ENCODE peak calls at places on chromosome 9, in five cellular contexts. U is iris pigment epithelial cell, L is GM13976, D is HS-27A, R is HFFc6. H is an unnamed sample.

GRCh38 chr9:14910178-14910805 is at the start of gene FREM1:
- DNase-seq in U (peak), R (no peak), L (no peak), D (no peak), H (peak)

GRCh38 chr9:4375424-4376195 is 75.7 kb upstream of the GLIS3 start:
- DNase-seq in R (peak), D (no peak), U (peak), L (no peak), H (peak)

GRCh38 chr9:86185872-86186271 is 73.6 kb downstream of the C9orf153 start:
- DNase-seq in R (no peak), U (peak), D (no peak), L (no peak), H (no peak)

GRCh38 chr9:111356567-111357244 is 26.7 kb upstream of the OR2K2 start:
- DNase-seq in D (peak), R (peak), U (peak), L (peak), H (peak)

GRCh38 chr9:107707419-107707837 is 217.9 kb upstream of the KLF4 start:
- DNase-seq in L (no peak), R (peak), U (peak), D (peak), H (peak)

GRCh38 chr9:84136119-84136868 is 155.7 kb downstream of the RMI1 start:
- DNase-seq in D (no peak), U (peak), R (peak), L (no peak), H (peak)

GRCh38 chr9:136762915-136763648 is 1.2 kb downstream of the LCN15 start:
- DNase-seq in D (no peak), L (peak), U (no peak), R (no peak), H (no peak)

GRCh38 chr9:16825364-16825763 is 45.1 kb downstream of the BNC2 start:
- DNase-seq in U (peak), D (no peak), L (no peak), R (peak), H (no peak)

GRCh38 chr9:32502459-32502858 is 23.5 kb downstream of the RIGI start:
- DNase-seq in U (peak), D (no peak), R (peak), L (no peak), H (peak)

GRCh38 chr9:19485193-19485592 is 76.4 kb downstream of the ACER2 start:
- DNase-seq in R (no peak), D (no peak), L (no peak), U (no peak), H (no peak)

GRCh38 chr9:83964973-83965349 is 15.1 kb downstream of the HNRNPK start:
- DNase-seq in D (no peak), R (no peak), L (no peak), U (peak), H (no peak)

GRCh38 chr9:70510157-70510770 is 95.8 kb upstream of the KLF9 start:
- DNase-seq in D (no peak), L (peak), R (no peak), U (no peak), H (no peak)

GRCh38 chr9:33105504-33105903 is 29.0 kb upstream of the SMU1 start:
- DNase-seq in L (no peak), R (no peak), D (no peak), U (no peak), H (no peak)

GRCh38 chr9:113267911-113268563 is 7.3 kb downstream of the CDC26 start:
- DNase-seq in D (no peak), R (no peak), U (no peak), L (no peak), H (no peak)

GRCh38 chr9:128786681-128787582 is at the start of gene TBC1D13:
- DNase-seq in U (peak), L (peak), D (peak), R (peak), H (peak)

GRCh38 chr9:10804486-10804885 is 191.7 kb upstream of the PTPRD start:
- DNase-seq in L (no peak), U (no peak), R (no peak), D (no peak), H (no peak)

GRCh38 chr9:91036826-91037510 is 235.3 kb downstream of the SYK start:
- DNase-seq in D (no peak), U (peak), L (peak), R (peak), H (peak)

GRCh38 chr9:108156270-108156998 is 666.9 kb upstream of the KLF4 start:
- DNase-seq in D (peak), L (no peak), R (no peak), U (peak), H (no peak)

GRCh38 chr9:136133959-136134484 is 15.3 kb upstream of the TMEM250 start:
- DNase-seq in R (no peak), U (no peak), L (no peak), D (no peak), H (no peak)

GRCh38 chr9:124078641-124079040 is 67.1 kb downstream of the LHX2 start:
- DNase-seq in U (peak), D (peak), R (peak), L (no peak), H (peak)

GRCh38 chr9:105392531-105392930 is 55.3 kb upstream of the FSD1L start:
- DNase-seq in U (no peak), R (no peak), D (no peak), L (no peak), H (no peak)

GRCh38 chr9:35847786-35848185 is 18.8 kb downstream of the TMEM8B start:
- DNase-seq in L (no peak), R (no peak), U (no peak), D (no peak), H (no peak)

GRCh38 chr9:136437839-136438547 is 1.7 kb downstream of the INPP5E start:
- DNase-seq in D (no peak), R (no peak), L (no peak), U (no peak), H (no peak)

GRCh38 chr9:105070176-105070575 is 142.2 kb upstream of the ABCA1 start:
- DNase-seq in L (no peak), D (no peak), R (no peak), U (peak), H (peak)

GRCh38 chr9:71819115-71819739 is 50.9 kb upstream of the CEMIP2 start:
- DNase-seq in L (peak), U (peak), R (peak), D (no peak), H (peak)

GRCh38 chr9:137030528-137030927 is 1.4 kb downstream of the FUT7 start:
- DNase-seq in L (no peak), R (no peak), D (no peak), U (no peak), H (no peak)

GRCh38 chr9:93256878-93257807 is 73.2 kb downstream of the WNK2 start:
- DNase-seq in U (no peak), R (no peak), D (no peak), L (no peak), H (no peak)

GRCh38 chr9:1005043-1005667 is 28.7 kb downstream of the DMRT3 start:
- DNase-seq in D (no peak), L (peak), R (peak), U (peak), H (peak)

GRCh38 chr9:33130501-33130900 is 36.6 kb downstream of the B4GALT1 start:
- DNase-seq in R (no peak), U (peak), L (peak), D (no peak), H (no peak)

GRCh38 chr9:89374176-89374575 is 55.9 kb downstream of the SECISBP2 start:
- DNase-seq in D (no peak), L (no peak), R (no peak), U (peak), H (no peak)

GRCh38 chr9:75134495-75134894 is 46.2 kb downstream of the OSTF1 start:
- DNase-seq in R (no peak), D (no peak), U (no peak), L (no peak), H (no peak)

GRCh38 chr9:3825724-3826123 is 299.9 kb upstream of the RFX3 start:
- DNase-seq in L (no peak), R (no peak), U (no peak), D (no peak), H (no peak)

GRCh38 chr9:124553738-124554137 is 46.5 kb upstream of the NR5A1 start:
- DNase-seq in R (peak), U (peak), L (no peak), D (peak), H (peak)

GRCh38 chr9:77097335-77097734 is 77.9 kb downstream of the FOXB2 start:
- DNase-seq in L (no peak), D (no peak), U (no peak), R (no peak), H (no peak)

GRCh38 chr9:129412814-129413536 is 207.9 kb downstream of the C9orf50 start:
- DNase-seq in U (peak), L (peak), D (no peak), R (peak), H (peak)

GRCh38 chr9:32128546-32128945 is 255.9 kb upstream of the ACO1 start:
- DNase-seq in D (no peak), L (no peak), R (no peak), U (no peak), H (no peak)

GRCh38 chr9:90099262-90099982 is 494.6 kb downstream of the GADD45G start:
- DNase-seq in D (no peak), U (peak), R (no peak), L (no peak), H (no peak)

GRCh38 chr9:94726495-94727191 is at the start of gene AOPEP:
- DNase-seq in U (peak), R (peak), D (peak), L (peak), H (peak)

GRCh38 chr9:136859821-136860269 is 6.3 kb downstream of the EDF1 start:
- DNase-seq in R (no peak), L (no peak), U (no peak), D (no peak), H (no peak)